ENCODE peak calls at places on chromosomes 12 and 14, in four cellular contexts. S is mesothelial cell of epicardium, Y is Kasumi-1, Z is NCI-H774. I is an unnamed sample.

GRCh38 chr14:97523936-97524335 is 726.8 kb downstream of the VRK1 start:
- DNase-seq in S (no peak), Z (no peak), Y (no peak), I (no peak)

GRCh38 chr14:53953002-53953827 is 3.4 kb downstream of the BMP4 start:
- DNase-seq in Y (peak), Z (peak), S (peak), I (no peak)

GRCh38 chr14:76203086-76204001 is 51.6 kb downstream of the GPATCH2L start:
- DNase-seq in Z (no peak), Y (no peak), S (no peak), I (no peak)

GRCh38 chr12:64744422-64745258 is 14.6 kb downstream of the GNS start:
- DNase-seq in Y (no peak), S (no peak), Z (no peak), I (no peak)

GRCh38 chr12:94649349-94650142 is 811 bp downstream of the TMCC3 start:
- DNase-seq in S (peak), Y (no peak), Z (peak), I (no peak)

GRCh38 chr14:81301813-81302212 is 81.1 kb upstream of the GTF2A1 start:
- DNase-seq in Y (no peak), S (no peak), Z (no peak), I (no peak)

GRCh38 chr14:89033756-89034155 is 209.3 kb downstream of the TTC8 start:
- DNase-seq in S (no peak), Y (no peak), Z (peak), I (no peak)

GRCh38 chr12:95358111-95359083 is 115.6 kb upstream of the METAP2 start:
- DNase-seq in S (no peak), Z (no peak), Y (no peak), I (no peak)

GRCh38 chr12:111598637-111599458 is at the start of gene ATXN2:
- DNase-seq in S (peak), Z (peak), Y (peak), I (no peak)

GRCh38 chr12:25553083-25553482 is at the start of gene LMNTD1:
- DNase-seq in Y (no peak), Z (no peak), S (no peak), I (no peak)

GRCh38 chr12:22974865-22975264 is 349.9 kb downstream of the ETNK1 start:
- DNase-seq in Y (no peak), S (no peak), Z (no peak), I (no peak)

GRCh38 chr12:25796523-25797000 is 161.9 kb upstream of the RASSF8 start:
- DNase-seq in Z (no peak), Y (peak), S (no peak), I (no peak)

GRCh38 chr12:68768431-68768934 is 22.5 kb downstream of the SLC35E3 start:
- DNase-seq in Z (no peak), Y (no peak), S (no peak), I (no peak)

GRCh38 chr14:61381589-61381988 is 60.2 kb downstream of the PRKCH start:
- DNase-seq in S (no peak), Y (no peak), Z (no peak), I (no peak)

GRCh38 chr14:104887623-104888488 is 22.8 kb downstream of the CEP170B start:
- DNase-seq in Y (no peak), S (no peak), Z (no peak), I (no peak)

GRCh38 chr12:54740882-54741281 is 92.7 kb upstream of the DCD start:
- DNase-seq in Z (no peak), S (no peak), Y (no peak), I (no peak)

GRCh38 chr12:109462868-109463692 is 14.0 kb downstream of the KCTD10 start:
- DNase-seq in Y (peak), S (peak), Z (no peak), I (no peak)

GRCh38 chr12:89863332-89863938 is 154.8 kb upstream of the ATP2B1 start:
- DNase-seq in Y (no peak), S (no peak), Z (no peak), I (no peak)

GRCh38 chr12:8698132-8698829 is 490 bp downstream of the RIMKLB start:
- DNase-seq in Z (peak), Y (peak), S (no peak), I (peak)

GRCh38 chr14:33767721-33768457 is 183.0 kb downstream of the EGLN3 start:
- DNase-seq in Z (no peak), S (no peak), Y (no peak), I (no peak)

GRCh38 chr12:107734139-107734538 is 26.8 kb downstream of the PRDM4 start:
- DNase-seq in S (no peak), Y (no peak), Z (no peak), I (no peak)

GRCh38 chr12:78977463-78977862 is 112.9 kb downstream of the SYT1 start:
- DNase-seq in S (no peak), Z (no peak), Y (peak), I (peak)

GRCh38 chr14:92040431-92041040 is 677 bp upstream of the TRIP11 start:
- DNase-seq in S (no peak), Z (peak), Y (peak), I (peak)

GRCh38 chr12:76422878-76423438 is 74.7 kb upstream of the BBS10 start:
- DNase-seq in Y (no peak), Z (no peak), S (no peak), I (no peak)

GRCh38 chr12:69519871-69520270 is 49.7 kb downstream of the FRS2 start:
- DNase-seq in S (no peak), Z (no peak), Y (no peak), I (no peak)

GRCh38 chr14:104879983-104880565 is 15.0 kb downstream of the CEP170B start:
- DNase-seq in S (no peak), Z (no peak), Y (no peak), I (no peak)

GRCh38 chr14:72755766-72756165 is 138.1 kb downstream of the DPF3 start:
- DNase-seq in Y (no peak), Z (no peak), S (no peak), I (no peak)

GRCh38 chr12:113286712-113287111 is 48.2 kb downstream of the SLC8B1 start:
- DNase-seq in S (no peak), Y (no peak), Z (no peak), I (no peak)

GRCh38 chr12:26621932-26622331 is 211.1 kb downstream of the ITPR2 start:
- DNase-seq in Y (no peak), S (no peak), Z (peak), I (no peak)

GRCh38 chr12:28025821-28026505 is 53.4 kb upstream of the PTHLH start:
- DNase-seq in Y (no peak), Z (no peak), S (no peak), I (no peak)

GRCh38 chr14:24403294-24404013 is 4.7 kb downstream of the NYNRIN start:
- DNase-seq in S (no peak), Z (no peak), Y (no peak), I (no peak)

GRCh38 chr14:88005978-88006851 is 1.3 kb downstream of the GPR65 start:
- DNase-seq in Y (peak), S (no peak), Z (no peak), I (peak)

I was measured in AML-193.